ENCODE peak calls at places on chromosome X, in nine cellular contexts. Q is A549, J is GM23338, Z is Panc1, C is HepG2, D is GM12878, R is K562, L is HCT116, H is SK-N-SH. S is an unnamed sample.

GRCh38 chrX:11100281-11101035 is 10.7 kb upstream of the HCCS start:
- DNase-seq in Q (peak; percentile 36), J (peak; percentile 60), Z (no peak), C (peak; percentile 76), D (no peak), R (peak; percentile 28), L (no peak), H (peak; percentile 34), S (no peak)

GRCh38 chrX:19532709-19533108 is 17.4 kb upstream of the MAP3K15 start:
- DNase-seq in Q (no peak), J (no peak), Z (no peak), C (no peak), D (no peak), R (no peak), L (no peak), H (no peak), S (no peak)

GRCh38 chrX:50812995-50813842 is 775 bp downstream of the SHROOM4 start:
- DNase-seq in Q (peak; percentile 9), J (peak; percentile 39), Z (no peak), C (no peak), D (no peak), R (no peak), L (no peak), H (peak; percentile 39), S (no peak)

GRCh38 chrX:123340691-123341090 is 156.6 kb downstream of the GRIA3 start:
- DNase-seq in Q (no peak), J (no peak), Z (no peak), C (no peak), D (no peak), R (no peak), L (no peak), H (no peak), S (no peak)

GRCh38 chrX:154458954-154459829 is 1.1 kb downstream of the PLXNA3 start:
- DNase-seq in Q (no peak), J (no peak), Z (no peak), C (no peak), D (no peak), R (no peak), L (no peak), H (peak; percentile 70), S (no peak)

GRCh38 chrX:17039826-17040225 is 93.4 kb downstream of the REPS2 start:
- DNase-seq in Q (no peak), J (no peak), Z (no peak), C (no peak), D (no peak), R (no peak), L (no peak), H (no peak), S (no peak)

GRCh38 chrX:149151805-149152757 is 353.0 kb downstream of the IDS start:
- DNase-seq in Q (no peak), J (no peak), Z (no peak), C (no peak), D (peak; percentile 24), R (no peak), L (no peak), H (no peak), S (no peak)

GRCh38 chrX:110795645-110796510 is at the start of gene CHRDL1:
- DNase-seq in Q (peak; percentile 2), J (peak; percentile 60), Z (no peak), C (no peak), D (no peak), R (no peak), L (no peak), H (peak; percentile 75), S (no peak)

GRCh38 chrX:110847334-110847733 is 51.7 kb upstream of the CHRDL1 start:
- DNase-seq in Q (peak; percentile 33), J (peak; percentile 68), Z (peak; percentile 28), C (peak; percentile 32), D (peak; percentile 23), R (peak; percentile 36), L (peak; percentile 37), H (peak; percentile 54), S (no peak)

GRCh38 chrX:27893871-27894270 is 86.1 kb downstream of the MAGEB10 start:
- DNase-seq in Q (no peak), J (no peak), Z (no peak), C (no peak), D (no peak), R (no peak), L (no peak), H (no peak), S (no peak)
- TF ChIP-seq REST in Q (no peak), J (no peak), Z (no peak), C (no peak), D (no peak), R (no peak), L (no peak), H (no peak), S (no peak)

DNA sequence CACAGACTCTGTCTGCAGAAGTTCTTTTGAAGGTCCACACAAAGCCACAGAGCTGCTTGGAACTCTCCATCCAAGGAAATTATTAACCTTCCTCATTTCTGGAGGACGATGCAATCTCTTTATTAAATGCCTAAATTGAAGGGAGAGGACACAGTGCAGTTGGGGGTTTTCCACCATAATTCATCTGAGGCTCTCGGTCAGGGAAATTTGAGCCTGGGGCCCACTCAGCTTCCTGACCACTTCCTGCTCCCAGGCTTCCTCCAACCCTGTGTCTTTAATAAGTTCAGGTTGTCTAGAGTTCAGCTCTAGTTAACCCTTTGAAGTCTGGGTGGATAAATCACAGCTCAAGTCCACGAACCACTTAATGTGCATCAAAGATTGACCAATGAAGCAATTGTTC is 58.5 kb downstream of the PRPS1 start:
- DNase-seq in Q (no peak), J (no peak), Z (no peak), C (no peak), D (no peak), R (no peak), L (no peak), H (no peak), S (no peak)
- H3K4me3 ChIP-seq in Q (no peak overlapping the region), J (no peak overlapping the region), Z (no peak overlapping the region), C (no peak overlapping the region), D (no peak overlapping the region), R (no peak overlapping the region), L (no peak overlapping the region), H (no peak overlapping the region), S (no peak overlapping the region)

DNA sequence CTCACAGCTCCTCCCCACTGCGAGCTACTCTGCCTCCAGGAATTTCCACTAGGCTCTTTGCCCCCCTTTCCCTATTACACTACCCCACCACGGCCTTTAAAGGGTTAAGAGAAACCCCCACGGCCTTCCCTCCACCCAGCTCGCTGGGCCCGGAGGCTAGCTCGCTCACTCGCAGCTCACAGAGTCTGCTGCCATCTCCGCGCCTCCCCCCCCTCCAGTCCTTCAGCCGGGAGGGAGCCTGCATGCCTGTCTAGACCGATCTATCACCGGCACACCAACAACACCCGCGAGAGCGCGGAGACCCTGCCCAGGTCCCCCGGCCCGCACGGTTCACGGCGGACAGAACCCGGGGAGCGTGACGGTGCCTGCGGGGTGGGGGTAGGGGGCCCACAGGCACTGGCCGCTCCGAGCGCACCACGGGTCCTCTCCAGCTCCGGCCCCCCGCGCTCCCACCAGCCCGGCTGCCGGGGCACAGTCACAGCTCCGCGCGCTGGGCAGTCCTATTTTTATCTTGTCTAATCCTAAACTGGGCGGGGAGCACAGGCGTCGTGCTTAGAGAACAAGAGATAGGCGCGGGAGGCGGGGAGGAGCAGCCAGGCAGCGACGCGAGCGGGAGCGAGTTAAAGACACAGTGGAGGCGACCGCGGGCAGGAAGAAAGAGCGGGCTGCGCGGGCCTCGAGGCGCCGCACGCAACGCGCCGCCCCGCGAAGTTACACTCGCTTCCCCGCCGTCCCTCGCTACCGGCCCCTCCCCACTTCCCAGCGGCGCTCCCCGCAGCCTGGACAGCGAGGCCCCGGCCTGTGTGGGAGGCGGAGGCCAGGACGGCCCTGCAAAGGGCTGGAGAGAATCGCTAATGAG is 3.5 kb downstream of the BCOR start:
- DNase-seq in Q (no peak), J (no peak), Z (no peak), C (no peak), D (no peak), R (no peak), L (no peak), H (peak; percentile 65), S (no peak)
- H3K27ac ChIP-seq in Q (no peak overlapping the region), J (peak overlapping the region; percentile 82), Z (peak overlapping the region; percentile 73), C (no peak overlapping the region), D (no peak overlapping the region), R (peak overlapping the region; percentile 88), L (peak overlapping the region; percentile 66), H (peak overlapping the region; percentile 79), S (no peak overlapping the region)

DNA sequence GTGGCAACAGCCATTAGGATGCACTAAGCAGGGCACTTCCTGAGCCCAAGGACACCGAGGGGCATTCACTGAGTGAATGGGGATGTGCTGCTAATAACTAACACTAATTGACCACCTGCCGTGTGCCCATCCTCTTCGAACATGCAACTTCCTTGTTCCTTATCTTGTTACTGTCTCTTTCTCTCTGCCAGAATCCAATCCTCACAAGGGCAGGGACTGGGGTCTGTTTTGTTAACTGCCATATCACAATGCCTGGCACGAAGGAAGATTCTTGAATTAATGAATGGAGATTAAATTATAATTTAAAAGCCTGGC is 1.3 kb downstream of the ERAS start:
- DNase-seq in Q (no peak), J (no peak), Z (no peak), C (no peak), D (no peak), R (no peak), L (no peak), H (no peak), S (no peak)
- TF ChIP-seq REST in Q (no peak), J (no peak), Z (no peak), C (no peak), D (no peak), R (no peak), L (no peak), H (no peak), S (no peak)

S was measured in HL-60.